ENCODE peak calls at places on chromosomes 7 and 10, in six cellular contexts. A is tibial artery, M is HCT116, C is heart right ventricle, G is A549, I is pancreas. Y is an unnamed sample.

GRCh38 chr7:2461268-2462026 is 14.8 kb downstream of the GRIFIN start:
- DNase-seq in M (no peak), I (no peak), C (no peak), A (no peak), G (no peak), Y (peak; percentile 63)

GRCh38 chr7:152543801-152544200 is 108.0 kb upstream of the KMT2C start:
- DNase-seq in A (no peak), M (no peak), G (no peak), I (no peak), C (no peak), Y (peak; percentile 79)

GRCh38 chr10:110818311-110819257 is 53.1 kb upstream of the PDCD4 start:
- DNase-seq in M (no peak), C (no peak), I (peak; percentile 77), G (no peak), A (peak; percentile 82), Y (no peak)

GRCh38 chr7:55065511-55066229 is 46.9 kb downstream of the EGFR start:
- DNase-seq in I (no peak), A (no peak), G (peak; percentile 67), M (peak; percentile 83), C (no peak), Y (peak; percentile 71)

GRCh38 chr7:44398953-44399574 is 73.7 kb upstream of the CAMK2B start:
- DNase-seq in A (no peak), C (no peak), I (no peak), G (no peak), M (no peak), Y (no peak)

GRCh38 chr7:87581723-87582122 is 19.0 kb downstream of the ABCB1 start:
- DNase-seq in A (no peak), C (no peak), M (no peak), G (no peak), I (no peak), Y (no peak)

GRCh38 chr10:74983383-74983782 is 128.1 kb upstream of the SAMD8 start:
- DNase-seq in G (no peak), M (no peak), A (no peak), C (no peak), I (no peak), Y (no peak)

GRCh38 chr7:499853-500485 is 19.7 kb downstream of the PDGFA start:
- DNase-seq in C (no peak), I (peak; percentile 28), M (no peak), G (no peak), A (peak; percentile 65), Y (no peak)

GRCh38 chr7:98976396-98977185 is 98.3 kb downstream of the TRRAP start:
- DNase-seq in C (no peak), M (no peak), I (no peak), G (no peak), A (no peak), Y (no peak)

DNA sequence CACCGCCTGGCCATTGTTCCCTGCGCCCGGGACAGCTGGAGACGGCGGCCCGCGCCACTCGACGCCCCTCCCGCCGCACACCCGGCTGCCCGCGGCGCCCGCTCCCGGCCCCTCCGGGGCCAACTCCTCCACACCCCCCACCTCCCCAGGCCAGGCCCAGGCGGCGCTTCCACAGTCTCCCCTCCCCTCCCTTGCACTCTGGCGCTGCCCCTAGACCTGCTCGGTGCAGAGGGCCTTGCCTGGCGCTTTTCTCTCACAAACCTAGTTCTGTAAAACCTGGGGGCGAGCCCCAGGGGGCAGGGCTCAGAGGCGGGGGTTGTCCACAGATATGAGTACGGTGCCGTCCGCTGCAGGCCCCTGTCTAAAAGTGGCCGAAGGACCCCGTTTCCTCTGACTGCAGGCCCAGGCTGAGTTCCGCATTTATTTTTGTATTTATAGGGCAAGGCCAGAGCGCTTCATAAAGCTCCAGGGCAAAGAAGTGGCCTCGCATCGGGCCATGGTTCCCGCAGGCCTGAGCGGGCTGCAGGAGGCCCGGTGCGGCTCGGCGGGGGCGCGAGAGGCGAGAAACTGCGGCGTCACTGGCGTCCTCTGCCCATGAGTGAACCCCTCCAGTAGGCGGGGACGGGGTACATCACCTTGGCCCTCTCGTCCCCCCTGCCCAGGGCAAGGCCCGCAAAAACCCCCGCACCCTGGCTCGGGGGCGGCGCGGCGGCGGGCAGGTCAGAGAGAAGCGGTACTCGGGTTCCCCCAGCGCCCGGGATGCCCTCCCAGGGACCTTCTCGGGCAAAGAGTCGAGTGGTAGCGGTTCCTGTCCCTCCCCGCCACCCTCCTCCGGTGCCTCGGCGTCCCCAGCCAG is 355.6 kb downstream of the DNAJB6 start:
- DNase-seq in G (no peak), I (no peak), A (peak; percentile 51), C (no peak), M (no peak), Y (no peak)
- H3K9me3 ChIP-seq in G (no peaks in the 10 kb centered on the region), I (no peaks in the 10 kb centered on the region), A (no peaks in the 10 kb centered on the region), C (no peaks in the 10 kb centered on the region), M (no peaks in the 10 kb centered on the region), Y (peaks cover 17% of the 10 kb centered on the region)

GRCh38 chr10:71266918-71267442 is 52.1 kb upstream of the SLC29A3 start:
- DNase-seq in G (no peak), C (no peak), A (no peak), I (no peak), M (no peak), Y (no peak)

GRCh38 chr10:71268751-71269150 is 50.3 kb upstream of the SLC29A3 start:
- DNase-seq in M (no peak), G (no peak), I (peak; percentile 36), A (no peak), C (peak; percentile 66), Y (no peak)

GRCh38 chr10:71267508-71268240 is 51.4 kb upstream of the SLC29A3 start:
- DNase-seq in M (no peak), C (no peak), G (no peak), I (no peak), A (no peak), Y (no peak)

GRCh38 chr10:71269301-71270288 is 49.5 kb upstream of the SLC29A3 start:
- DNase-seq in M (no peak), G (no peak), I (no peak), C (peak; percentile 55), A (no peak), Y (peak; percentile 92)

GRCh38 chr10:71268247-71268691 is 50.8 kb upstream of the SLC29A3 start:
- DNase-seq in G (peak; percentile 39), M (no peak), C (no peak), A (no peak), I (no peak), Y (peak; percentile 85)
- TF ChIP-seq CTCF in G (peak; percentile 28), M (peak; percentile 60), C (peak; percentile 49), A (peak; percentile 63), I (no peak), Y (peak; percentile 88)

GRCh38 chr10:29326886-29327789 is 38.3 kb downstream of the LYZL1 start:
- DNase-seq in C (no peak), M (no peak), A (no peak), I (no peak), G (no peak), Y (no peak)

GRCh38 chr10:29329420-29329819 is 40.5 kb downstream of the LYZL1 start:
- DNase-seq in A (no peak), G (no peak), I (no peak), M (no peak), C (no peak), Y (no peak)

GRCh38 chr10:29326299-29326698 is 37.4 kb downstream of the LYZL1 start:
- DNase-seq in M (no peak), I (no peak), G (no peak), A (no peak), C (no peak), Y (no peak)

GRCh38 chr10:29332061-29332760 is 43.3 kb downstream of the LYZL1 start:
- DNase-seq in M (no peak), G (no peak), A (no peak), C (no peak), I (no peak), Y (no peak)

GRCh38 chr10:29328988-29329387 is 40.1 kb downstream of the LYZL1 start:
- DNase-seq in I (no peak), C (peak; percentile 66), G (no peak), M (no peak), A (no peak), Y (no peak)
- H3K4me3 ChIP-seq in I (no peak overlapping the region), C (no peak overlapping the region), G (no peak overlapping the region), M (no peak overlapping the region), A (no peak overlapping the region), Y (no peak overlapping the region)

DNA sequence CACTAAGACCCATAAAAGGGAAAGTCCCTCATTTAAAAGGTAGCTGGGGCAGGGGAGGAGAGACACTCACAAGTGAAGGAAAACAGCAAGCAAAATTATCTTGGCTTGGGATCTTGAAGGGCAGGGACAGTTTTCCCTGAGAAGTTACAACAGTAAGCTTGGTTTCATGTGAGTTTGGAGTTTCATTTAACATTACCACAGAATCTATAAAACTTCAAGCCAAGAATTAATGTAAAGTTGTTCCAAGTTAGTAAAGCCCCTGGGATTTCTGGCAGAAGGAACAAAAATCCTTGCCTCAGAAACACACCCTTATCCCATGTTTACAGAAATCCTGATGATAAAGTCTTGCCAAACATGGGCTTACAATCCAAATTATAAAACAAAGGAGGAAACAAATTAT is 19.3 kb downstream of the CRPPA start:
- DNase-seq in G (no peak), M (no peak), A (no peak), I (no peak), C (no peak), Y (no peak)
- H3K9me3 ChIP-seq in G (peaks cover 44% of the 10 kb centered on the region), M (peaks cover 9% of the 10 kb centered on the region), A (no peaks in the 10 kb centered on the region), I (no peaks in the 10 kb centered on the region), C (peaks cover 20% of the 10 kb centered on the region), Y (peaks cover 51% of the 10 kb centered on the region)

DNA sequence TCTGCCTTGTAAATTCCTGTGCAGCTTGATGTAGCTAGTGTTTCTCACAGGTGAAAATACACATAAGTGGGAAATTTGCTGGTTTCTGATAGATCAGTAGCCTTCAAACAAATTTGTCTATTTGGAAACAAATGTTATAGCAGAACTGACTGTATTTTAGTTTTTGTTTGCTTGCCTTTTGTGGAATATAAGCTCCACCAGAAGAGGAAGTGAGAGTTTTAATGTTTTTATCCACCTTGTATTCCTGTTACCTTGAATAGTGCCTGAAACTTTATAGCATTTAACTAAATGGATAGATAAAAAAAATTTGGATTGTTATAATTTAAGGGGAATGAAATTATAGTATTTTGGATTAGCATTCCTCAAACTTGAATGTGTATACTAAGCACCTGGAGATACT is 9.8 kb downstream of the WAC start:
- DNase-seq in C (no peak), A (no peak), G (no peak), I (no peak), M (no peak), Y (no peak)
- TF ChIP-seq CTCF in C (no peak), A (no peak), G (no peak), I (no peak), M (no peak), Y (no peak)

GRCh38 chr7:33932832-33933468 is 27.6 kb downstream of the BMPER start:
- DNase-seq in I (peak; percentile 84), C (peak; percentile 80), A (peak; percentile 89), M (peak; percentile 66), G (peak; percentile 63), Y (peak; percentile 97)

GRCh38 chr7:33933611-33934281 is 28.4 kb downstream of the BMPER start:
- DNase-seq in A (no peak), I (no peak), G (peak; percentile 17), M (no peak), C (no peak), Y (no peak)

GRCh38 chr7:33928986-33929385 is 23.6 kb downstream of the BMPER start:
- DNase-seq in G (no peak), M (no peak), A (no peak), C (no peak), I (no peak), Y (no peak)

GRCh38 chr7:33937871-33938270 is 32.5 kb downstream of the BMPER start:
- DNase-seq in M (no peak), G (no peak), A (no peak), C (no peak), I (no peak), Y (no peak)

GRCh38 chr7:33932221-33932620 is 26.9 kb downstream of the BMPER start:
- DNase-seq in A (no peak), M (no peak), G (no peak), I (no peak), C (no peak), Y (no peak)
- H3K4me3 ChIP-seq in A (peak overlapping the region; percentile 50), M (no peak overlapping the region), G (no peak overlapping the region), I (no peak overlapping the region), C (no peak overlapping the region), Y (no peak overlapping the region)

GRCh38 chr10:5163487-5163886 is 21.5 kb downstream of the AKR1C8 start:
- DNase-seq in C (no peak), I (no peak), M (no peak), A (no peak), G (no peak), Y (no peak)
- H3K9me3 ChIP-seq in C (peaks cover 72% of the 10 kb centered on the region), I (no peaks in the 10 kb centered on the region), M (peaks cover 10% of the 10 kb centered on the region), A (peaks cover 5% of the 10 kb centered on the region), G (peaks cover 58% of the 10 kb centered on the region), Y (peaks cover 50% of the 10 kb centered on the region)